ENCODE peak calls at places on chromosomes 7 and 10, in five cellular contexts. One of them, this sample, is unnamed. For H3K4me1, the result is how much of the 10 kb centered on the place peaks cover.

GRCh38 chr10:55740110-55740509 is 620.9 kb downstream of the ZWINT start:
- DNase-seq in upper lobe of right lung: no peak
- DNase-seq in thoracic aorta: no peak
- DNase-seq in CD4-positive, CD25-positive, alpha-beta regulatory T cell: no peak
- DNase-seq in GM23338: no peak
- DNase-seq in this sample: no peak

GRCh38 chr10:92305133-92306072 is 14.4 kb downstream of the MARCHF5 start:
- DNase-seq in upper lobe of right lung: no peak
- DNase-seq in thoracic aorta: no peak
- DNase-seq in CD4-positive, CD25-positive, alpha-beta regulatory T cell: no peak
- DNase-seq in GM23338: peak
- DNase-seq in this sample: no peak

GRCh38 chr10:94307046-94307615 is 55.6 kb downstream of the NOC3L start:
- DNase-seq in upper lobe of right lung: no peak
- DNase-seq in thoracic aorta: no peak
- DNase-seq in CD4-positive, CD25-positive, alpha-beta regulatory T cell: no peak
- DNase-seq in GM23338: no peak
- DNase-seq in this sample: no peak

GRCh38 chr10:18060217-18060616 is 80.0 kb upstream of the CACNB2 start:
- DNase-seq in upper lobe of right lung: no peak
- DNase-seq in thoracic aorta: no peak
- DNase-seq in CD4-positive, CD25-positive, alpha-beta regulatory T cell: no peak
- DNase-seq in GM23338: no peak
- DNase-seq in this sample: no peak

GRCh38 chr10:72086466-72087391 is 1.6 kb downstream of the SPOCK2 start:
- DNase-seq in upper lobe of right lung: peak
- DNase-seq in thoracic aorta: no peak
- DNase-seq in CD4-positive, CD25-positive, alpha-beta regulatory T cell: peak
- DNase-seq in GM23338: peak
- DNase-seq in this sample: peak

GRCh38 chr10:44723654-44724053 is 187.5 kb upstream of the TMEM72 start:
- DNase-seq in upper lobe of right lung: no peak
- DNase-seq in thoracic aorta: peak
- DNase-seq in CD4-positive, CD25-positive, alpha-beta regulatory T cell: no peak
- DNase-seq in GM23338: no peak
- DNase-seq in this sample: no peak

GRCh38 chr7:55504093-55504859 is 68.0 kb downstream of the VOPP1 start:
- DNase-seq in upper lobe of right lung: no peak
- DNase-seq in thoracic aorta: no peak
- DNase-seq in CD4-positive, CD25-positive, alpha-beta regulatory T cell: no peak
- DNase-seq in GM23338: no peak
- DNase-seq in this sample: no peak

GRCh38 chr10:47207280-47207613 is 92.8 kb upstream of the GDF10 start:
- DNase-seq in upper lobe of right lung: no peak
- DNase-seq in thoracic aorta: no peak
- DNase-seq in CD4-positive, CD25-positive, alpha-beta regulatory T cell: no peak
- DNase-seq in GM23338: no peak
- DNase-seq in this sample: no peak

GRCh38 chr10:71201921-71202713 is 10.3 kb upstream of the UNC5B start:
- DNase-seq in upper lobe of right lung: no peak
- DNase-seq in thoracic aorta: no peak
- DNase-seq in CD4-positive, CD25-positive, alpha-beta regulatory T cell: no peak
- DNase-seq in GM23338: no peak
- DNase-seq in this sample: no peak

GRCh38 chr7:1175597-1175966 is 15.6 kb upstream of the ZFAND2A start:
- DNase-seq in upper lobe of right lung: no peak
- DNase-seq in thoracic aorta: no peak
- DNase-seq in CD4-positive, CD25-positive, alpha-beta regulatory T cell: no peak
- DNase-seq in GM23338: no peak
- DNase-seq in this sample: no peak
- H3K4me3 ChIP-seq in upper lobe of right lung: no peak
- H3K4me3 ChIP-seq in thoracic aorta: peak
- H3K4me3 ChIP-seq in CD4-positive, CD25-positive, alpha-beta regulatory T cell: no peak
- H3K4me3 ChIP-seq in GM23338: no peak
- H3K4me3 ChIP-seq in this sample: no peak

GRCh38 chr10:76130892-76131291 is 699.5 kb downstream of the LRMDA start:
- DNase-seq in upper lobe of right lung: no peak
- DNase-seq in thoracic aorta: no peak
- DNase-seq in CD4-positive, CD25-positive, alpha-beta regulatory T cell: no peak
- DNase-seq in GM23338: no peak
- DNase-seq in this sample: no peak
- H3K4me1 ChIP-seq in upper lobe of right lung: under half
- H3K4me1 ChIP-seq in thoracic aorta: under half
- H3K4me1 ChIP-seq in CD4-positive, CD25-positive, alpha-beta regulatory T cell: under half
- H3K4me1 ChIP-seq in GM23338: under half
- H3K4me1 ChIP-seq in this sample: under half

DNA sequence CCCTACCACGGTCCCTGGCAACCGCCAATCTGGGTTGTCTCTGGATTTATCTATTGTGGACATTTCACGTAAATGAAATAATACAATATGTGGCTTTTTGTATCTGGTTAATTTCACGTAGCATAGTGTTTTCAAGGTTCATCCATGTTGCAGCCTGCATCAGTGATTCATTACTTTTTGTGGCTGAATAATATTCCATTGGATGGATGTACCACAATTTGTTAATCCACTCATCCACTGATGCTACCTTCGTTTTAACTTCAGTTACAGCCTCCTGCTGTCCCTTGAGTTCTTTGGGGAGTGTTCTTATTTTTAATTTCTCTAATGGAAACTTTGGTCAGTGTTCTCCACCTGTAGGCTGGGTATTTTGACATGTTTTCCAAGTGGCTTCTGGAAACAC is 49.5 kb downstream of the GRK5 start:
- DNase-seq in upper lobe of right lung: no peak
- DNase-seq in thoracic aorta: no peak
- DNase-seq in CD4-positive, CD25-positive, alpha-beta regulatory T cell: no peak
- DNase-seq in GM23338: no peak
- DNase-seq in this sample: no peak
- H3K4me3 ChIP-seq in upper lobe of right lung: no peak
- H3K4me3 ChIP-seq in thoracic aorta: no peak
- H3K4me3 ChIP-seq in CD4-positive, CD25-positive, alpha-beta regulatory T cell: no peak
- H3K4me3 ChIP-seq in GM23338: no peak
- H3K4me3 ChIP-seq in this sample: no peak

DNA sequence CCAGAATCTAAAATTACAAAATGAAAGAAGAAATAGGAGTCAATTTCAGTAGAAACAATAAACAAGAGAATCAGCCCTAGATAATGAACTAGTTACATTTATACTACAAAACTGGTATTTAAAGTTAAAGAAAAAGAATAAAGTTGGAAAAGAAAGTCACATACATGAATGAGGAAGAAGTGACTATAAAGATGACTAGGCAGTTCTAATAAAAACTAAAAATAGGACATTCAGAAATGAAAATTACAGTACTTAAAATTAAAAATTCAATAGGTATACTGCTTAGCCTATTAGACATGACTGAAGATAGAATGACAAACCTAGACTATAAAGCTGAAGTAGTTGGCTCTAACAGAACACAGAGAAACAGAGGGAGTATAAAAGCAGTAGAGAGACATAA is 108.8 kb downstream of the AHR start:
- DNase-seq in upper lobe of right lung: no peak
- DNase-seq in thoracic aorta: no peak
- DNase-seq in CD4-positive, CD25-positive, alpha-beta regulatory T cell: no peak
- DNase-seq in GM23338: no peak
- DNase-seq in this sample: no peak
- H3K4me1 ChIP-seq in upper lobe of right lung: under half
- H3K4me1 ChIP-seq in thoracic aorta: under half
- H3K4me1 ChIP-seq in CD4-positive, CD25-positive, alpha-beta regulatory T cell: under half
- H3K4me1 ChIP-seq in GM23338: under half
- H3K4me1 ChIP-seq in this sample: under half

GRCh38 chr10:70162157-70162891 is 8.0 kb downstream of the SAR1A start:
- DNase-seq in upper lobe of right lung: no peak
- DNase-seq in thoracic aorta: no peak
- DNase-seq in CD4-positive, CD25-positive, alpha-beta regulatory T cell: no peak
- DNase-seq in GM23338: no peak
- DNase-seq in this sample: no peak

GRCh38 chr10:70163448-70163847 is 6.9 kb downstream of the SAR1A start:
- DNase-seq in upper lobe of right lung: no peak
- DNase-seq in thoracic aorta: no peak
- DNase-seq in CD4-positive, CD25-positive, alpha-beta regulatory T cell: no peak
- DNase-seq in GM23338: no peak
- DNase-seq in this sample: no peak

GRCh38 chr10:70162892-70163201 is 7.5 kb downstream of the SAR1A start:
- DNase-seq in upper lobe of right lung: no peak
- DNase-seq in thoracic aorta: no peak
- DNase-seq in CD4-positive, CD25-positive, alpha-beta regulatory T cell: no peak
- DNase-seq in GM23338: no peak
- DNase-seq in this sample: no peak

GRCh38 chr10:70158113-70158512 is 11.6 kb upstream of the TYSND1 start:
- DNase-seq in upper lobe of right lung: no peak
- DNase-seq in thoracic aorta: no peak
- DNase-seq in CD4-positive, CD25-positive, alpha-beta regulatory T cell: no peak
- DNase-seq in GM23338: no peak
- DNase-seq in this sample: no peak

GRCh38 chr10:70160798-70161197 is 9.5 kb downstream of the SAR1A start:
- DNase-seq in upper lobe of right lung: no peak
- DNase-seq in thoracic aorta: no peak
- DNase-seq in CD4-positive, CD25-positive, alpha-beta regulatory T cell: no peak
- DNase-seq in GM23338: no peak
- DNase-seq in this sample: no peak
- H3K4me3 ChIP-seq in upper lobe of right lung: no peak
- H3K4me3 ChIP-seq in thoracic aorta: no peak
- H3K4me3 ChIP-seq in CD4-positive, CD25-positive, alpha-beta regulatory T cell: no peak
- H3K4me3 ChIP-seq in GM23338: no peak
- H3K4me3 ChIP-seq in this sample: no peak

DNA sequence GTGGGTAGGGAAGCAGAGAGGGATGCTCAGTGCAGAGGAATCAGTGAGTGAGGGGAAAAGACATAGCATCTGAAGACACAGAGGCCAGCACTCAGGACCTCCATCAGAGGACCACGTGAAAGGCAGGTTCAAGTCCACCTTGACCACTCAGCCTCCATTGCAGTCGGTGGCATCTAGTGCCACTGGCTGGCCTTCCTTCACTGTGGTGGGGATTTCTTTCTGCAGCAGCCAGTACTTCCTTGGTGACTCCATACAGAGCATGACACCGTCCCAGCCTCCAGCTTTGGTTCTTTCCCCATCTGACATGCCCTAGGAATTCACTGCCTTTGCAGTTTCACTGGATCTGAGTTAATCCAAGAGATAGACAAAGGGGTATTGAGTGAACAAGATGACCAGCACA is 58.0 kb downstream of the SYPL1 start:
- DNase-seq in upper lobe of right lung: no peak
- DNase-seq in thoracic aorta: no peak
- DNase-seq in CD4-positive, CD25-positive, alpha-beta regulatory T cell: no peak
- DNase-seq in GM23338: no peak
- DNase-seq in this sample: no peak
- H3K4me1 ChIP-seq in upper lobe of right lung: under half
- H3K4me1 ChIP-seq in thoracic aorta: under half
- H3K4me1 ChIP-seq in CD4-positive, CD25-positive, alpha-beta regulatory T cell: under half
- H3K4me1 ChIP-seq in GM23338: under half
- H3K4me1 ChIP-seq in this sample: under half

GRCh38 chr10:110881905-110882304 is 10.2 kb downstream of the PDCD4 start:
- DNase-seq in upper lobe of right lung: no peak
- DNase-seq in thoracic aorta: no peak
- DNase-seq in CD4-positive, CD25-positive, alpha-beta regulatory T cell: no peak
- DNase-seq in GM23338: no peak
- DNase-seq in this sample: no peak

GRCh38 chr10:110876788-110877187 is 5.1 kb downstream of the PDCD4 start:
- DNase-seq in upper lobe of right lung: no peak
- DNase-seq in thoracic aorta: no peak
- DNase-seq in CD4-positive, CD25-positive, alpha-beta regulatory T cell: no peak
- DNase-seq in GM23338: no peak
- DNase-seq in this sample: no peak

GRCh38 chr10:110881247-110881646 is 9.5 kb downstream of the PDCD4 start:
- DNase-seq in upper lobe of right lung: no peak
- DNase-seq in thoracic aorta: no peak
- DNase-seq in CD4-positive, CD25-positive, alpha-beta regulatory T cell: no peak
- DNase-seq in GM23338: no peak
- DNase-seq in this sample: no peak

GRCh38 chr10:110883924-110884323 is 12.2 kb downstream of the PDCD4 start:
- DNase-seq in upper lobe of right lung: no peak
- DNase-seq in thoracic aorta: no peak
- DNase-seq in CD4-positive, CD25-positive, alpha-beta regulatory T cell: no peak
- DNase-seq in GM23338: no peak
- DNase-seq in this sample: no peak

DNA sequence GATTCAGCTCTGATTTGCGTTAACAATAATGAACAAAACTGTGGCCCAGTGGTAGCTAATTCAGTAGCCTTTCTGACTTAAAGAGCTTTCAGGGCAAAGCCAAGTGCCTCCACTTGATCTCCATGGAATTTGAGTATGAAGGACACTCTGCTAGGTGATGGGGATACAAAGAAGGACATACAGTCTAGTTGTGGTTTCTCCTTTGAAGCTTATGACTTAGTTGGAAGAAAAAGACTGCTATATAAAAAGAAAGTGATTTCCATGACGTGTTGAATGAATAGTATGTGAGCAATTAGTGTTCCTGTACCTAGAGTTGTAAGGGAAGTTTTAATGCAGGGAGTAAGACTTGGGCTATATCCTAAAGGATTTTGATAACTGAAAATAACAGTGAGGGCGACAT is 8.3 kb downstream of the PDCD4 start:
- DNase-seq in upper lobe of right lung: no peak
- DNase-seq in thoracic aorta: no peak
- DNase-seq in CD4-positive, CD25-positive, alpha-beta regulatory T cell: no peak
- DNase-seq in GM23338: no peak
- DNase-seq in this sample: no peak
- H3K4me3 ChIP-seq in upper lobe of right lung: no peak
- H3K4me3 ChIP-seq in thoracic aorta: peak
- H3K4me3 ChIP-seq in CD4-positive, CD25-positive, alpha-beta regulatory T cell: no peak
- H3K4me3 ChIP-seq in GM23338: no peak
- H3K4me3 ChIP-seq in this sample: no peak

GRCh38 chr7:13982940-13983677 is 6.4 kb downstream of the ETV1 start:
- DNase-seq in upper lobe of right lung: no peak
- DNase-seq in thoracic aorta: no peak
- DNase-seq in CD4-positive, CD25-positive, alpha-beta regulatory T cell: no peak
- DNase-seq in GM23338: no peak
- DNase-seq in this sample: no peak
- H3K4me1 ChIP-seq in upper lobe of right lung: under half
- H3K4me1 ChIP-seq in thoracic aorta: under half
- H3K4me1 ChIP-seq in CD4-positive, CD25-positive, alpha-beta regulatory T cell: under half
- H3K4me1 ChIP-seq in GM23338: half or more
- H3K4me1 ChIP-seq in this sample: under half

GRCh38 chr10:49682879-49683278 is 3.4 kb downstream of the C10orf53 start:
- DNase-seq in upper lobe of right lung: no peak
- DNase-seq in thoracic aorta: no peak
- DNase-seq in CD4-positive, CD25-positive, alpha-beta regulatory T cell: no peak
- DNase-seq in GM23338: no peak
- DNase-seq in this sample: no peak

GRCh38 chr10:49679480-49679893 is at the start of gene C10orf53:
- DNase-seq in upper lobe of right lung: no peak
- DNase-seq in thoracic aorta: no peak
- DNase-seq in CD4-positive, CD25-positive, alpha-beta regulatory T cell: no peak
- DNase-seq in GM23338: peak
- DNase-seq in this sample: peak

GRCh38 chr10:49678827-49679479 is 498 bp upstream of the C10orf53 start:
- DNase-seq in upper lobe of right lung: no peak
- DNase-seq in thoracic aorta: no peak
- DNase-seq in CD4-positive, CD25-positive, alpha-beta regulatory T cell: no peak
- DNase-seq in GM23338: no peak
- DNase-seq in this sample: no peak
- H3K4me3 ChIP-seq in upper lobe of right lung: no peak
- H3K4me3 ChIP-seq in thoracic aorta: no peak
- H3K4me3 ChIP-seq in CD4-positive, CD25-positive, alpha-beta regulatory T cell: no peak
- H3K4me3 ChIP-seq in GM23338: peak
- H3K4me3 ChIP-seq in this sample: no peak

This sample was measured in mucosa of descending colon.